ENCODE peak calls at places on chromosome 15, in six cellular contexts. T is H9, Q is breast epithelium, Y is lower lobe of right lung, N is mammary epithelial cell, C is A549. U is an unnamed sample. For H3K4me1, the result is how much of the 10 kb centered on the place peaks cover.

GRCh38 chr15:33048255-33048654 is 146.3 kb downstream of the FMN1 start:
- DNase-seq in T (no peak), Q (no peak), Y (no peak), N (no peak), C (peak), U (no peak)

GRCh38 chr15:33201376-33202189 is 7.1 kb upstream of the FMN1 start:
- DNase-seq in T (peak), Q (peak), Y (peak), N (peak), C (peak), U (peak)

GRCh38 chr15:50181983-50182232 is at the start of gene SLC27A2:
- DNase-seq in T (peak), Q (no peak), Y (peak), N (no peak), C (peak), U (no peak)

GRCh38 chr15:99969261-99969960 is 236.2 kb upstream of the LYSMD4 start:
- DNase-seq in T (no peak), Q (no peak), Y (no peak), N (no peak), C (no peak), U (no peak)

GRCh38 chr15:38647683-38648082 is 83.1 kb upstream of the RASGRP1 start:
- DNase-seq in T (no peak), Q (no peak), Y (no peak), N (peak), C (peak), U (no peak)

GRCh38 chr15:39453500-39454073 is 127.3 kb upstream of the THBS1 start:
- DNase-seq in T (no peak), Q (no peak), Y (no peak), N (no peak), C (no peak), U (no peak)

GRCh38 chr15:64185331-64185911 is 22.6 kb upstream of the PPIB start:
- DNase-seq in T (no peak), Q (no peak), Y (no peak), N (no peak), C (no peak), U (no peak)

GRCh38 chr15:96494530-96494929 is 164.0 kb downstream of the NR2F2 start:
- DNase-seq in T (no peak), Q (no peak), Y (no peak), N (no peak), C (no peak), U (no peak)

GRCh38 chr15:76150508-76150907 is 90.7 kb downstream of the TMEM266 start:
- DNase-seq in T (no peak), Q (peak), Y (peak), N (no peak), C (no peak), U (no peak)

GRCh38 chr15:57079446-57079845 is 161.0 kb downstream of the TCF12 start:
- DNase-seq in T (no peak), Q (no peak), Y (no peak), N (no peak), C (no peak), U (peak)

GRCh38 chr15:25811481-25811906 is 51.6 kb downstream of the ATP10A start:
- DNase-seq in T (no peak), Q (no peak), Y (no peak), N (no peak), C (no peak), U (peak)

GRCh38 chr15:68818671-68819450 is 1.8 kb downstream of the ANP32A start:
- DNase-seq in T (no peak), Q (peak), Y (peak), N (peak), C (peak), U (peak)

GRCh38 chr15:40108061-40108854 is 421 bp downstream of the BMF start:
- DNase-seq in T (no peak), Q (no peak), Y (peak), N (peak), C (peak), U (peak)

GRCh38 chr15:90871097-90871715 is 2.8 kb downstream of the FURIN start:
- DNase-seq in T (no peak), Q (no peak), Y (no peak), N (no peak), C (peak), U (peak)

GRCh38 chr15:79540551-79540950 is 108.4 kb downstream of the MINAR1 start:
- DNase-seq in T (no peak), Q (no peak), Y (no peak), N (no peak), C (peak), U (no peak)

GRCh38 chr15:100602822-100603393 is 519 bp downstream of the ASB7 start:
- DNase-seq in T (peak), Q (no peak), Y (no peak), N (peak), C (peak), U (peak)

GRCh38 chr15:85755942-85756341 is 38.8 kb downstream of the KLHL25 start:
- DNase-seq in T (no peak), Q (no peak), Y (no peak), N (no peak), C (no peak), U (no peak)

GRCh38 chr15:101348643-101349496 is 53.8 kb upstream of the SNRPA1 start:
- DNase-seq in T (no peak), Q (peak), Y (peak), N (peak), C (peak), U (no peak)

GRCh38 chr15:68389936-68390790 is 41.8 kb downstream of the ITGA11 start:
- DNase-seq in T (peak), Q (peak), Y (no peak), N (peak), C (no peak), U (no peak)

GRCh38 chr15:101451192-101451799 is 38.2 kb downstream of the PCSK6 start:
- DNase-seq in T (no peak), Q (no peak), Y (no peak), N (no peak), C (no peak), U (no peak)

GRCh38 chr15:91291673-91292072 is 191.6 kb downstream of the SV2B start:
- DNase-seq in T (peak), Q (no peak), Y (no peak), N (no peak), C (peak), U (no peak)

GRCh38 chr15:33852094-33852493 is 116.2 kb upstream of the CHRM5 start:
- DNase-seq in T (no peak), Q (no peak), Y (no peak), N (no peak), C (no peak), U (no peak)

GRCh38 chr15:50594311-50594710 is 47.8 kb upstream of the USP50 start:
- DNase-seq in T (no peak), Q (no peak), Y (no peak), N (no peak), C (no peak), U (no peak)

GRCh38 chr15:75811616-75812015 is 31.6 kb upstream of the UBE2Q2 start:
- DNase-seq in T (no peak), Q (no peak), Y (no peak), N (no peak), C (no peak), U (no peak)

GRCh38 chr15:82021992-82022391 is 23.8 kb downstream of the MEX3B start:
- DNase-seq in T (no peak), Q (peak), Y (no peak), N (peak), C (no peak), U (no peak)

GRCh38 chr15:53384417-53384816 is 375.0 kb downstream of the WDR72 start:
- DNase-seq in T (peak), Q (no peak), Y (no peak), N (no peak), C (peak), U (no peak)

GRCh38 chr15:49045691-49046112 is 544 bp downstream of the SECISBP2L start:
- DNase-seq in T (no peak), Q (no peak), Y (no peak), N (peak), C (peak), U (peak)

GRCh38 chr15:55715355-55716076 is 27.4 kb downstream of the PRTG start:
- DNase-seq in T (peak), Q (no peak), Y (no peak), N (no peak), C (no peak), U (no peak)
- H3K4me1 ChIP-seq in T (under half), Q (under half), Y (under half), N (under half), C (under half), U (under half)

DNA sequence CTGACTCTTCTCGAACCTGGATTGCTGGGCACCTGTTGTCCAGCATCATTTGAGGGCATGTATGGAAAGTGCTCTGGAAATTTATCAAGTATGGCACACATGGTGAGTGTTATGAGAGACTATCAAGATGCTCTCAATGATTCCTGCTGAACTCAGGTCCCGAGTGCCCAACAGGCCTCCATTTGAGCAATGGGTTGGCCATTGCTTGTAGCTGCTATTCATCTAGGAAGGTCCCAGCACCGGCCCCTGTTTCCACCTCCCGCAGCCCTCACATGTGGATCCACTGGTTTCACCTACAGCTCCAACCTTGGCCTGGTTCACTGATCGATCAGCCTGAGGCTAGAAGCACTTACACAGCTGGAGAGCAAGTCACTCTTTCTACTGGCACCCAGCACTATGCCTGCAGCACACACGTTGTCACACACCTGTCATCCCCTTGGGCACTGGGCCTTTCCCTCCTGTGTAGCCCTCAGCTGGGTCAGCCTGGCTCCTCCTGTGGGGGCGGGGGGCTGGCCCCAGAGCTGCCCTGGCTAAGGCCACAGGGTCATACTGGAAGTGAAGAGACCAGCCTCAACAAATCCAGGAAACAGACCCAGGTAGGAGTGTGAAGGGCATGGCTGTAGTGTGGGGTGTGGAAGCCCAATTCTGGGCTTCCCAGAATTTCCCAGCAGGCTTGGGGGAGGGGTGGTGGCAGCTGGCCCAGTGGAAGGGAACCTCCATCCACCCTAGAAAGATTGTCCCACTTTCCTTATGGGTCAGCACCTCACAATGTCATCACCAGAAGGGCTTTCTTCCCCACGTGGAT is 41.7 kb upstream of the SMAD3 start:
- DNase-seq in T (no peak), Q (no peak), Y (no peak), N (peak), C (no peak), U (no peak)
- H3K4me1 ChIP-seq in T (under half), Q (under half), Y (under half), N (under half), C (half or more), U (under half)

GRCh38 chr15:72782274-72782992 is 1.1 kb downstream of the ADPGK start:
- DNase-seq in T (no peak), Q (no peak), Y (no peak), N (no peak), C (no peak), U (peak)

GRCh38 chr15:72783563-72784232 is at the start of gene ADPGK:
- DNase-seq in T (peak), Q (peak), Y (peak), N (peak), C (peak), U (peak)

GRCh38 chr15:72781621-72782020 is 1.9 kb downstream of the ADPGK start:
- DNase-seq in T (no peak), Q (no peak), Y (no peak), N (no peak), C (no peak), U (no peak)

GRCh38 chr15:72784233-72784876 is 797 bp upstream of the ADPGK start:
- DNase-seq in T (no peak), Q (no peak), Y (no peak), N (peak), C (peak), U (peak)

DNA sequence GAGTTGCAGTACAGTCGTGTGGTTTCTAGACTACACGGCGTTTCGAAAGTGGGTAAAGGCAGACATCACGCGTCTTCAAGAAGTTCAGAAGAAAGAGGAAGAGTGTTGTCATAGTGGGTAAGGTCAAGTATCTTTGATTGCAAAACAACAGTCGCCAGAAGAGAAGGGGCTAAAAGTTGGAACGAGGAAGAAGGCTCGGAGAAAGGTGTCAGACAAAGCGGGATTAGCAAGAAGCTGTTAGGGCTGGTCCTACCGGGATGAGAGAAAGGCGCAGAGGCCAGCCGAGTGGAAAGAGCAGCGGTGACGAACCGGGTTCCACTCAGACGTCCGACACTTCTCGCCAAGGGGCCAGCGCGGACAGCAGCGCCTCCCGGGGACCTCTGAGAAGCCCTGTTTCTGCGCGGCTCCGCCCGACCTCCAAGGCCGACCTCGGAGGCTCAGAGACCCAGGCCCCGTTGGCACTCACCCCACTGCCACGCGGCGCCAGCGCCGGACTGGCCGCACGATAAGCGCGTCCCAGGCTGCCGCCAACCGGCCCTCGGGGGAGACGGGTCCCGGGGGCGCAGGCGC is 480 bp downstream of the ADPGK start:
- DNase-seq in T (no peak), Q (no peak), Y (peak), N (peak), C (no peak), U (peak)
- H3K4me1 ChIP-seq in T (under half), Q (under half), Y (under half), N (under half), C (under half), U (under half)

DNA sequence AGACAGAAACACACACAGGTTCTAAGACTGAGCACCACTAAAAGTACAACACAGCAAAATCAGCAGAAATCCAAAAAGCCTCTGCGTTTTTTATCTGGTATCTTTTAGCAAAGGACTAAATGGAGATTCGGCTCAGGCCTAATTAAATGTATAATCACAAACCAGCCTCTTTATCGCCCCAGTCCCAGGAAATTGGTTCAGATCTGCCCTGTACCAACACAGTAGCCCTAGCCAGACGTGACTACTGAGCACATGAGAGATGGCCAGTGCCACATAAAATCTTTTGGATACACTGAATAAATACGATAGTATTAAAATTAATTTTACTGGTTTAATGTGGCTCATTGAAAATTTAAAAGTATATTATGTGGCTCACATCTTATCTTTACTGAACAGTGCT is 19.7 kb downstream of the TBC1D2B start:
- DNase-seq in T (no peak), Q (no peak), Y (no peak), N (no peak), C (no peak), U (no peak)
- H3K4me1 ChIP-seq in T (under half), Q (under half), Y (half or more), N (under half), C (under half), U (under half)

DNA sequence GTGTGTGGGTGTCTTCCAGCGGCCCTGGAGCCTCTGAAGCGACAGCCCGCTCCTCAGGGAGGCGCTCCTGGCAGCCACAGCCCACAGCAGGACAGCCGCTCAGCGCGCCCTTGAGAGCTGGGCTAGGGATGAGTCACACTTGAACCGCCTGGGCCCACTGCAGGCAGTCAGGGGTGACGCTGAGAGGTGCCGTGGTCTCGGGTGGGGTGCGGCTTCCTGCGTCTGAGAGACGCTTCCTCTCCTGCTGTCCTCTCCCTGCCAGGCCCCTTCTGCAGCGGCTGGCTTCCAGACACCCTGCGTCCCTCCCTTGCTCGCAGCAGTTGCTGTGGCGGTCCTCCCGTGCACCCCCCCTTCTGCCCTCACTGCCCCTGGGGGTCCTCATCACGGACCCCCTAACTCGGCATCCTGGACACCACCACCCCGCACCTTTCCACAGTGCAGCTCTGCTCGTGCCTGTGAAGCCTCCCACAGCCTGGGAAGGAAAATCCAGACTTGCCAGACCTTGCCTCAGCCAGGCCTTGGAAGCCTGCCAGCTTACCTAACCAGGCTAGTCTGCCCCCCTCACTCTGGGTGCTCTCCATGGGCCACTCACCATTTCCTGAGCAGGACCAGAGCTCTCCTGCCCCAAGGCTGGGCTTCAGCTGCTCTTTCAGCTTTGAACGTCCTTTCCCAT is 1.1 kb upstream of the SPTBN5 start:
- DNase-seq in T (peak), Q (peak), Y (peak), N (peak), C (peak), U (no peak)
- H3K4me1 ChIP-seq in T (under half), Q (under half), Y (under half), N (under half), C (under half), U (under half)

GRCh38 chr15:71650603-71651002 is 159.8 kb upstream of the NR2E3 start:
- DNase-seq in T (no peak), Q (no peak), Y (no peak), N (no peak), C (no peak), U (no peak)

GRCh38 chr15:71649894-71650293 is 160.5 kb upstream of the NR2E3 start:
- DNase-seq in T (no peak), Q (no peak), Y (no peak), N (peak), C (peak), U (no peak)

GRCh38 chr15:71654714-71655174 is 155.6 kb upstream of the NR2E3 start:
- DNase-seq in T (no peak), Q (no peak), Y (no peak), N (no peak), C (no peak), U (no peak)

GRCh38 chr15:71653986-71654713 is 156.2 kb upstream of the NR2E3 start:
- DNase-seq in T (no peak), Q (no peak), Y (no peak), N (no peak), C (no peak), U (no peak)

GRCh38 chr15:71651750-71652186 is 158.6 kb upstream of the NR2E3 start:
- DNase-seq in T (peak), Q (no peak), Y (no peak), N (peak), C (peak), U (peak)
- H3K4me1 ChIP-seq in T (under half), Q (under half), Y (under half), N (under half), C (under half), U (under half)